ENCODE peak calls at places on chromosome 10, in four cellular contexts. O, F, K and W are unnamed samples.

GRCh38 chr10:9315292-9315691 is 1260.8 kb downstream of the GATA3 start:
- DNase-seq in O (no peak), F (no peak), K (no peak), W (no peak)

GRCh38 chr10:71014021-71014782 is 125.8 kb upstream of the PCBD1 start:
- DNase-seq in O (no peak), F (no peak), K (no peak), W (no peak)

GRCh38 chr10:72952189-72952900 is 2.3 kb downstream of the PLA2G12B start:
- DNase-seq in O (no peak), F (peak; percentile 16), K (no peak), W (no peak)

GRCh38 chr10:74322141-74322540 is 171.1 kb downstream of the ADK start:
- DNase-seq in O (no peak), F (no peak), K (no peak), W (no peak)

GRCh38 chr10:45557275-45557905 is 115.2 kb downstream of the ZFAND4 start:
- DNase-seq in O (no peak), F (peak; percentile 49), K (no peak), W (no peak)

GRCh38 chr10:5551531-5552375 is 27.0 kb downstream of the CALML3 start:
- DNase-seq in O (no peak), F (no peak), K (peak; percentile 64), W (no peak)

GRCh38 chr10:131015271-131015670 is 296.2 kb downstream of the TCERG1L start:
- DNase-seq in O (no peak), F (no peak), K (no peak), W (no peak)

GRCh38 chr10:115854740-115855435 is 418.1 kb downstream of the GFRA1 start:
- DNase-seq in O (no peak), F (no peak), K (no peak), W (no peak)

GRCh38 chr10:129581836-129582235 is 114.8 kb downstream of the MGMT start:
- DNase-seq in O (no peak), F (no peak), K (no peak), W (no peak)

GRCh38 chr10:121002586-121003205 is 151.5 kb downstream of the WDR11 start:
- DNase-seq in O (no peak), F (no peak), K (no peak), W (no peak)

GRCh38 chr10:110919971-110920881 is 822 bp downstream of the SHOC2 start:
- DNase-seq in O (no peak), F (no peak), K (no peak), W (no peak)

GRCh38 chr10:113504423-113504822 is 48.4 kb upstream of the HABP2 start:
- DNase-seq in O (no peak), F (no peak), K (no peak), W (no peak)

GRCh38 chr10:794382-794956 is 105.0 kb upstream of the DIP2C start:
- DNase-seq in O (no peak), F (peak; percentile 57), K (no peak), W (no peak)

GRCh38 chr10:96242822-96243221 is 28.5 kb downstream of the BLNK start:
- DNase-seq in O (no peak), F (no peak), K (no peak), W (no peak)

GRCh38 chr10:46106410-46107255 is 60.6 kb upstream of the MSMB start:
- DNase-seq in O (no peak), F (peak; percentile 73), K (peak; percentile 70), W (peak; percentile 21)

GRCh38 chr10:97083228-97083860 is 102.4 kb downstream of the SLIT1 start:
- DNase-seq in O (no peak), F (no peak), K (no peak), W (no peak)

GRCh38 chr10:119025336-119025735 is 4.2 kb upstream of the NANOS1 start:
- DNase-seq in O (no peak), F (peak; percentile 40), K (no peak), W (no peak)

GRCh38 chr10:119022846-119023552 is 6.5 kb upstream of the NANOS1 start:
- DNase-seq in O (no peak), F (no peak), K (no peak), W (no peak)

GRCh38 chr10:119024882-119025281 is 4.6 kb upstream of the NANOS1 start:
- DNase-seq in O (no peak), F (no peak), K (no peak), W (no peak)

GRCh38 chr10:119023553-119023868 is 6.0 kb upstream of the NANOS1 start:
- DNase-seq in O (no peak), F (no peak), K (no peak), W (no peak)

DNA sequence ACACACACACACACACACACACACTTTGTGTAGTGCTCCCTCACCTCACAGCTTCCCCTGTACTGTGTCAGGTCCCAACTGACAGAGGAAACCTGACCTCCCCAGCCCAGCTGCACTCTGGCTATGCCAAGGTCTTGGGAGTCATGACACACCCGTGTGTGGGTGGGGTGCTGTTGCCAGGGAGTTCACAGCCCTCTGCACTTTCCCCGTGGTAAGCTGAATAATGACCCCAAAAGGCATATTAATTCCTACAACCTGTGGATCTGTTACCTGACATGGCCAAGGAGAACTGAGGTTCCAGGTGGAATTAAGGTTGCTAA is 8.9 kb upstream of the NANOS1 start:
- DNase-seq in O (no peak), F (no peak), K (no peak), W (no peak)
- TF ChIP-seq TCF7L2 in O (no peak), F (no peak), K (no peak), W (no peak)

DNA sequence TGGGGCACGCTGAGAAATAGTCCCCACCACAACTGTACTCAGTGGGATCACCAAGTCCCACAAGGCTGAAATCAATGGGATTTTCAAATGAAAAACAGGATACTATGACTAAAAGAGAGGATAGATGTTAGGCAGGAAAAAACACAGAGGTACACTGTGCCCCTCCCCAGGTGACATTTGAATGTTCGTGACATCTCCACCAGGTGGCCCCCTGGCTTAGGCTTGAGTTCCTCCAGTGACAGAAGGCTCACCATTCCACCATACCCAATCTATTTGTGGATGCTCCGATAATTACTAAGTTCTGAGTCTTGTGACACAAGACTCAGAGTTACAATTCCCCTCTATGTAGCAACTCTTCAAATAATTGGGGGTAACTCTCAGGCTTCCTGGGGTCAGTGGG is 77.5 kb upstream of the KCNMA1 start:
- DNase-seq in O (no peak), F (peak; percentile 23), K (peak; percentile 68), W (peak; percentile 8)
- TF ChIP-seq CTCF in O (peak; percentile 76), F (peak; percentile 56), K (peak; percentile 67), W (peak; percentile 64)

GRCh38 chr10:92150798-92151197 is 140.1 kb downstream of the CPEB3 start:
- DNase-seq in O (no peak), F (no peak), K (no peak), W (no peak)
- TF ChIP-seq TCF7L2 in O (no peak), F (no peak), K (no peak), W (no peak)

GRCh38 chr10:7373039-7373438 is 37.8 kb downstream of the SFMBT2 start:
- DNase-seq in O (no peak), F (no peak), K (no peak), W (no peak)
- TF ChIP-seq CTCF in O (no peak), F (no peak), K (no peak), W (no peak)

DNA sequence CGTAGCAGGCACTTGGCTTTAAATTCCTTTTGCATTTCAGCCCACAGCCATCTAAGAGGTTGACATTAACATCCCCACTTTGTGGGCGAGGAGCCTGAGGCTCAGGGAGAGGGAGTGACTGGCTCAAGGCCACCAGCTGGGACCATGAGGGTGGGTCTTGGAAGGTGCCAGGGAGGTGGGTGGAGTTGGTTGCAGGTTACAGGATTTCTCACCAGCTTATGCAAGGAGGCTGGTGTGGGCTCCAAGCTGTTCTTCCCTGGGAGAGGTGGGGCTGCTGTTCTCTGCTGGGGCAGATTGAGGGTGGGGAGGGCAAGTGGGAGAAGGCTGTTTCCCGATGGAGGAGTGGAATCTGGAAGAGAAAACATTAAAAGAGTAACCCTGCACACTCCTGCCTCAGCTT is 14.1 kb upstream of the C10orf95 start:
- DNase-seq in O (no peak), F (no peak), K (no peak), W (no peak)
- TF ChIP-seq TCF7L2 in O (no peak), F (no peak), K (no peak), W (no peak)

GRCh38 chr10:17249820-17250219 is 21.8 kb downstream of the VIM start:
- DNase-seq in O (no peak), F (no peak), K (no peak), W (peak; percentile 29)
- TF ChIP-seq CTCF in O (peak; percentile 50), F (no peak), K (peak; percentile 29), W (peak; percentile 67)

DNA sequence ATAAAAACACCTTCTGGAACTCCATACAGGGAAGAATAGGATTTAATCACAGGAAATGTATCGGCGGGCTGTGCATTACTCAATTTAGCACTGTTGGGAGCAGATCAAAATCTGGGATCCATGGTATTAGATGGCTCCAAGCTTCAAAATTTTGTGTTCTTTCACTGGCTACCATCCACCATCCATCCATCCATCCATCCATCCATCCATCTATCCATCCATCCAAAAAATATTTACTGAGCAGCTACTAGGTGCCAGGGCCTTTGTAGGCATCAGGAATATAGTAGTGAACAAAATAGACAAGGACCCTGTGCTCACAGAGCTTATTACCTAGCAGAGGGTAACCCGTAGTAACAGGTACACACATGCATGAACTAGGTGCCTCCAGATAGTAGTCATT is 280.2 kb downstream of the CCDC3 start:
- DNase-seq in O (no peak), F (no peak), K (no peak), W (no peak)
- TF ChIP-seq TCF7L2 in O (no peak), F (no peak), K (no peak), W (no peak)

DNA sequence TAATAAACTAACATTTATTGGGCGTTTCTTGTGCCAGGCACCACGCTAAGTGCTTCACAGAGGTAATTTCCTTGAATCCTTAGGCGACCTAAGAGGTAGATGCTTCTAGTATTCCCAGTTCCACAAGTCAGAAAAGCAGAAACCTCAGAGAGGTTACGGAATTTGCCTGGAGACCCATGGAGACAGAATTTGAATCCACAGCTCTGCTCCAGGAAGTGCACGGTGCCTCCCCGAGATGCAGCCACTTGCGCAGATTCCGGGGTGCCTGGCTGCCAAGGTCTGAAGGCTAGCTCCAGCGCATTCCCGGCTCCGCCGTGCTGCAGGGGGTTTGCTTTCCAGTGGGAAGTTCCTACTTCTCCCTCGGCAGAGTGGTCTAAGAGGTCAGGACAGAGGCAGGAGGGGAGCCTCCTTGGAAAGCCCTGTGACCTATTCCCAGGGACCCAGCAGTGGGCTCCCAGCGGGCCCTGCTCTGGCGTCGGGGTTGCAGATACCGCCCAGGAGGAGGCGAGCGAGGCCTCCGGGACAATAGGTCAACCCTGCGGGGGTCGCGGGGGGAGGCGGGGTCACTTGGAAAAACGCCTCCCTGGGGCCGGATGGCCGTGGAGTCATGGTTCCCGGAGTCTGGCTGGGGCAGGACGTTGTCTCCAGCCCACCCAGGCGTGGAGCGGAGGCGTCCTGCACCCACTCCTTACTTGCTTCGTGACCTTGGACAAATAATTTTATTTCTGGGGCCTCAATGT is 10.1 kb upstream of the NKX2-3 start:
- DNase-seq in O (no peak), F (no peak), K (no peak), W (no peak)
- TF ChIP-seq CTCF in O (no peak), F (peak; percentile 53), K (no peak), W (no peak)